ENCODE peak calls at places on chromosome 15, in five cellular contexts. J is Panc1, O is lower lobe of right lung, I is ovary, Y is colonic mucosa. U is an unnamed sample.

GRCh38 chr15:96977886-96978285 is 647.4 kb downstream of the NR2F2 start:
- DNase-seq in J (no peak), O (no peak), I (no peak), Y (no peak), U (no peak)

GRCh38 chr15:88605507-88606436 is 15.4 kb upstream of the AEN start:
- DNase-seq in J (no peak), O (no peak), I (peak; percentile 62), Y (no peak), U (peak; percentile 68)

GRCh38 chr15:57537951-57538506 is 53.7 kb upstream of the MYZAP start:
- DNase-seq in J (no peak), O (no peak), I (no peak), Y (no peak), U (no peak)

GRCh38 chr15:39621961-39622360 is 41.1 kb downstream of the THBS1 start:
- DNase-seq in J (no peak), O (no peak), I (no peak), Y (no peak), U (no peak)

GRCh38 chr15:80861776-80862175 is 82.6 kb downstream of the CEMIP start:
- DNase-seq in J (no peak), O (no peak), I (no peak), Y (no peak), U (no peak)

GRCh38 chr15:70236306-70237103 is 138.8 kb upstream of the TLE3 start:
- DNase-seq in J (no peak), O (no peak), I (no peak), Y (no peak), U (no peak)

GRCh38 chr15:57610130-57610529 is 18.4 kb downstream of the MYZAP start:
- DNase-seq in J (no peak), O (no peak), I (peak; percentile 69), Y (peak; percentile 85), U (peak; percentile 56)

GRCh38 chr15:100309109-100309983 is 32.4 kb downstream of the ADAMTS17 start:
- DNase-seq in J (no peak), O (no peak), I (no peak), Y (no peak), U (no peak)

GRCh38 chr15:64697911-64698369 is 77.4 kb downstream of the RBPMS2 start:
- DNase-seq in J (no peak), O (no peak), I (no peak), Y (no peak), U (no peak)

GRCh38 chr15:60555291-60555690 is 76.3 kb upstream of the ICE2 start:
- DNase-seq in J (no peak), O (no peak), I (no peak), Y (no peak), U (no peak)

GRCh38 chr15:99113547-99114271 is 8.8 kb downstream of the SYNM start:
- DNase-seq in J (no peak), O (peak; percentile 33), I (no peak), Y (no peak), U (no peak)

GRCh38 chr15:35279811-35280210 is 194.7 kb upstream of the NANOGP8 start:
- DNase-seq in J (no peak), O (no peak), I (no peak), Y (no peak), U (no peak)

GRCh38 chr15:48717458-48717857 is 71.9 kb upstream of the FBN1 start:
- DNase-seq in J (no peak), O (no peak), I (no peak), Y (no peak), U (no peak)

GRCh38 chr15:48120751-48121150 is at the start of gene SLC24A5:
- DNase-seq in J (no peak), O (no peak), I (no peak), Y (no peak), U (no peak)

GRCh38 chr15:40879609-40880008 is 5.6 kb upstream of the RHOV start:
- DNase-seq in J (no peak), O (no peak), I (no peak), Y (peak; percentile 79), U (no peak)

GRCh38 chr15:29671308-29671981 is 150.8 kb downstream of the TJP1 start:
- DNase-seq in J (no peak), O (no peak), I (no peak), Y (no peak), U (peak; percentile 11)

GRCh38 chr15:77549552-77550274 is 83.0 kb downstream of the LINGO1 start:
- DNase-seq in J (no peak), O (no peak), I (no peak), Y (no peak), U (no peak)

GRCh38 chr15:29433050-29433318 is 163.4 kb upstream of the NSMCE3 start:
- DNase-seq in J (no peak), O (no peak), I (no peak), Y (no peak), U (no peak)

GRCh38 chr15:43213466-43213865 is 7.4 kb downstream of the EPB42 start:
- DNase-seq in J (no peak), O (no peak), I (no peak), Y (no peak), U (no peak)

GRCh38 chr15:38991126-38991525 is 426.5 kb upstream of the RASGRP1 start:
- DNase-seq in J (peak; percentile 4), O (no peak), I (no peak), Y (no peak), U (no peak)

GRCh38 chr15:92343869-92344643 is 49.6 kb upstream of the ST8SIA2 start:
- DNase-seq in J (no peak), O (no peak), I (no peak), Y (no peak), U (no peak)

GRCh38 chr15:87777054-87777498 is 479.5 kb downstream of the NTRK3 start:
- DNase-seq in J (no peak), O (no peak), I (no peak), Y (no peak), U (no peak)

GRCh38 chr15:83208357-83208661 is 686 bp upstream of the HDGFL3 start:
- DNase-seq in J (no peak), O (no peak), I (no peak), Y (no peak), U (no peak)

GRCh38 chr15:77599899-77600298 is 32.8 kb downstream of the LINGO1 start:
- DNase-seq in J (no peak), O (no peak), I (no peak), Y (peak; percentile 61), U (peak; percentile 78)

GRCh38 chr15:45141386-45141785 is 11.6 kb downstream of the DUOX1 start:
- DNase-seq in J (no peak), O (no peak), I (no peak), Y (no peak), U (no peak)

GRCh38 chr15:69305933-69306568 is 7.3 kb downstream of the PAQR5 start:
- DNase-seq in J (no peak), O (no peak), I (no peak), Y (no peak), U (no peak)

GRCh38 chr15:71049706-71050422 is 65.4 kb upstream of the THSD4 start:
- DNase-seq in J (no peak), O (no peak), I (no peak), Y (no peak), U (no peak)

GRCh38 chr15:96334017-96334704 is 3.7 kb downstream of the NR2F2 start:
- DNase-seq in J (no peak), O (peak; percentile 36), I (no peak), Y (peak; percentile 22), U (no peak)

GRCh38 chr15:26866298-26867198 is at the start of gene GABRA5:
- DNase-seq in J (no peak), O (no peak), I (no peak), Y (no peak), U (peak; percentile 66)

GRCh38 chr15:64883997-64884511 is 27.6 kb upstream of the ANKDD1A start:
- DNase-seq in J (peak; percentile 84), O (peak; percentile 85), I (no peak), Y (peak; percentile 57), U (peak; percentile 85)

GRCh38 chr15:92681141-92681622 is 25.6 kb upstream of the FAM174B start:
- DNase-seq in J (no peak), O (no peak), I (no peak), Y (no peak), U (no peak)

GRCh38 chr15:75200765-75201608 is 695 bp upstream of the C15orf39 start:
- DNase-seq in J (no peak), O (peak; percentile 83), I (peak; percentile 59), Y (peak; percentile 87), U (no peak)

GRCh38 chr15:73994912-73995622 is 551 bp downstream of the PML start:
- DNase-seq in J (no peak), O (peak; percentile 61), I (peak; percentile 66), Y (peak; percentile 52), U (no peak)

GRCh38 chr15:48103647-48104046 is 17.1 kb upstream of the SLC24A5 start:
- DNase-seq in J (no peak), O (no peak), I (no peak), Y (no peak), U (no peak)

GRCh38 chr15:63572749-63573464 is 24.3 kb upstream of the FBXL22 start:
- DNase-seq in J (no peak), O (no peak), I (no peak), Y (no peak), U (no peak)
- H3K36me3 ChIP-seq in J (peaks cover 15% of the 10 kb centered on the region), O (peaks cover 87% of the 10 kb centered on the region), I (no peaks in the 10 kb centered on the region), Y (peaks cover 13% of the 10 kb centered on the region), U (no peaks in the 10 kb centered on the region)

GRCh38 chr15:67201136-67201535 is 53.3 kb downstream of the AAGAB start:
- DNase-seq in J (no peak), O (no peak), I (no peak), Y (no peak), U (no peak)
- H3K27ac ChIP-seq in J (no peak overlapping the region), O (no peak overlapping the region), I (no peak overlapping the region), Y (no peak overlapping the region), U (no peak overlapping the region)

GRCh38 chr15:42165081-42165480 is 8.6 kb upstream of the PLA2G4F start:
- DNase-seq in J (no peak), O (no peak), I (no peak), Y (no peak), U (no peak)
- H3K36me3 ChIP-seq in J (peaks cover 28% of the 10 kb centered on the region), O (peaks cover 100% of the 10 kb centered on the region), I (no peaks in the 10 kb centered on the region), Y (peaks cover 25% of the 10 kb centered on the region), U (no peaks in the 10 kb centered on the region)

DNA sequence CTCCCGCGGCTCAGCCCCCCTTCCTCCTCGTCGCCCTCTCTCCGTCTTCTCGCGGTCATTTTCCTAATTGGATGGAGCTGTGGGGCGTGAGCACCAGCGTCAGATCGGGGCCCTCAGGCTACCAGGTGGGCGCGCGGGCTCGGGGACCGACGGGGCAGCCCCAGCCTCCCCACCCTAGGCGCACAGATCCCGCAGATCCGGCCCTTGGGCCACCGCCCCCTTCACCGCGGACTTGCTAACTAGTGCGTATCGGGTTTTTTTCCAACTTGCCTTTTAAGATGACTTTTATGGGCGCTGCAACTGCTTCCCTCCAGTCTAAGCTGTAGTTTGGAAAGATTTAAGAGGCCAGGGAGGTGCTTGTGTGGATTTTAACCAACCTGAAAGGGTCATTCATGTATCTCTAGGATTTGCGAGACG is 1.3 kb downstream of the ZNF710 start:
- DNase-seq in J (no peak), O (peak; percentile 75), I (peak; percentile 71), Y (no peak), U (peak; percentile 42)
- H3K27ac ChIP-seq in J (peak overlapping the region; percentile 93), O (peak overlapping the region; percentile 93), I (peak overlapping the region; percentile 86), Y (peak overlapping the region; percentile 93), U (peak overlapping the region; percentile 87)

DNA sequence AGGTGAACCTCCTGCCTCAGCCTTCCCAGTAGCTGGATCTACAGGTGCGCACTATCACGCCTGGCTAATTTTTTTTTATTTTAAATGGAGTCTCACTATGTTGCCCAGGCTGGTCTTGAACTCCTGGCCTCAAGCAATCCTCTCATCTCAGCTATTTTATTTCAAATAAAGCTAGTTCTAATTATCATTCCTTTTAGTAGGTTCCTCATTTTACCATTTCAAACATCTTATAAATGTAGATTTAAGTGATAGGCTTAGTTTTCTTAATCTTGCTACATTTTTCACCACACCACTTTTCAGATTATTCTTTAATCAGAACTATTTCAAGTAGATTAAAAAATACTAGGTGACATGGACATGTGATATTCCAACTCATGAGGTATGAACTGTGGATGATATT is 30.3 kb downstream of the PIGB start:
- DNase-seq in J (no peak), O (no peak), I (no peak), Y (no peak), U (no peak)
- H3K36me3 ChIP-seq in J (no peaks in the 10 kb centered on the region), O (peaks cover 16% of the 10 kb centered on the region), I (no peaks in the 10 kb centered on the region), Y (no peaks in the 10 kb centered on the region), U (no peaks in the 10 kb centered on the region)